ENCODE peak calls at places on chromosomes 7 and 10, in six cellular contexts. J is mammary epithelial cell, H is choroid plexus epithelial cell, D is pancreas, W is fibroblast of villous mesenchyme, S is astrocyte. T is an unnamed sample.

GRCh38 chr7:122532406-122533269 is 166.3 kb downstream of the RNF133 start:
- DNase-seq in H (peak; percentile 47), S (no peak), W (peak; percentile 24), D (no peak), J (no peak), T (no peak)

GRCh38 chr7:41628926-41629325 is 74.0 kb downstream of the INHBA start:
- DNase-seq in J (peak; percentile 71), W (no peak), H (peak; percentile 11), D (no peak), S (peak; percentile 53), T (no peak)

GRCh38 chr10:91316486-91316885 is 93.7 kb upstream of the HECTD2 start:
- DNase-seq in J (no peak), W (no peak), H (no peak), S (no peak), D (no peak), T (no peak)

GRCh38 chr7:42014625-42015412 is 222.2 kb downstream of the GLI3 start:
- DNase-seq in H (peak; percentile 75), S (no peak), J (peak; percentile 32), D (no peak), W (peak; percentile 54), T (no peak)

GRCh38 chr7:102425639-102426267 is 7.6 kb upstream of the ORAI2 start:
- DNase-seq in S (no peak), W (peak; percentile 78), J (no peak), H (peak; percentile 38), D (peak; percentile 60), T (no peak)

GRCh38 chr10:60704480-60704879 is 73.8 kb upstream of the CDK1 start:
- DNase-seq in D (no peak), S (no peak), W (peak; percentile 3), H (peak; percentile 64), J (no peak), T (no peak)

GRCh38 chr7:101315336-101315735 is 6.3 kb downstream of the IFT22 start:
- DNase-seq in W (peak; percentile 40), H (peak; percentile 77), S (peak; percentile 14), J (no peak), D (no peak), T (no peak)

GRCh38 chr10:120581496-120581895 is 124.5 kb downstream of the PLPP4 start:
- DNase-seq in J (no peak), W (no peak), H (no peak), S (no peak), D (no peak), T (no peak)

GRCh38 chr7:83863906-83864305 is 215.0 kb upstream of the SEMA3E start:
- DNase-seq in D (no peak), J (no peak), S (no peak), H (no peak), W (no peak), T (no peak)

GRCh38 chr7:138460176-138460648 is at the start of gene TRIM24:
- DNase-seq in D (no peak), W (no peak), S (peak; percentile 91), H (no peak), J (no peak), T (no peak)

GRCh38 chr10:34476607-34477006 is 338.5 kb downstream of the PARD3 start:
- DNase-seq in S (no peak), H (no peak), J (peak; percentile 32), D (no peak), W (no peak), T (no peak)

GRCh38 chr7:159065151-159065550 is 79.5 kb downstream of the VIPR2 start:
- DNase-seq in W (no peak), H (no peak), J (no peak), S (no peak), D (no peak), T (no peak)

GRCh38 chr10:60951272-60951724 is 7.3 kb upstream of the RHOBTB1 start:
- DNase-seq in J (no peak), H (no peak), W (peak; percentile 92), S (no peak), D (no peak), T (peak; percentile 84)

GRCh38 chr10:84541289-84541637 is 212.9 kb downstream of the CCSER2 start:
- DNase-seq in J (no peak), W (no peak), D (no peak), H (peak; percentile 11), S (no peak), T (no peak)

GRCh38 chr7:125253454-125254182 is 324.0 kb upstream of the POT1 start:
- DNase-seq in H (peak; percentile 3), S (no peak), J (peak; percentile 93), D (no peak), W (no peak), T (no peak)

GRCh38 chr10:115045516-115045915 is 47.6 kb upstream of the ATRNL1 start:
- DNase-seq in D (peak; percentile 37), J (no peak), S (peak; percentile 6), H (peak; percentile 31), W (no peak), T (no peak)

GRCh38 chr10:58621379-58622077 is 108.9 kb downstream of the BICC1 start:
- DNase-seq in S (no peak), D (no peak), H (no peak), W (no peak), J (no peak), T (no peak)

GRCh38 chr10:11898372-11899066 is 75.4 kb downstream of the PROSER2 start:
- DNase-seq in S (no peak), W (peak; percentile 19), H (peak; percentile 56), D (peak; percentile 57), J (peak; percentile 85), T (no peak)

GRCh38 chr10:70892631-70893030 is 4.3 kb upstream of the PCBD1 start:
- DNase-seq in S (no peak), D (no peak), H (no peak), W (no peak), J (no peak), T (no peak)

GRCh38 chr7:110454713-110455112 is 636.2 kb upstream of the LRRN3 start:
- DNase-seq in S (no peak), H (no peak), W (no peak), J (no peak), D (no peak), T (no peak)

GRCh38 chr7:85600425-85600824 is 413.6 kb upstream of the SEMA3D start:
- DNase-seq in H (peak; percentile 31), J (no peak), W (peak; percentile 1), D (no peak), S (no peak), T (no peak)

GRCh38 chr7:90645784-90646183 is 49.7 kb downstream of the CDK14 start:
- DNase-seq in H (no peak), W (no peak), J (no peak), D (no peak), S (no peak), T (peak; percentile 91)

GRCh38 chr10:46225597-46225996 is 61.2 kb upstream of the ANTXRL start:
- DNase-seq in H (no peak), J (no peak), D (no peak), W (no peak), S (no peak), T (no peak)

GRCh38 chr7:123122951-123123350 is 76.8 kb downstream of the SLC13A1 start:
- DNase-seq in S (no peak), J (no peak), W (no peak), D (no peak), H (no peak), T (no peak)

GRCh38 chr7:2045559-2046405 is 187.0 kb downstream of the MAD1L1 start:
- DNase-seq in S (no peak), W (no peak), H (no peak), J (no peak), D (no peak), T (no peak)

GRCh38 chr7:146375155-146375554 is 258.6 kb downstream of the CNTNAP2 start:
- DNase-seq in J (no peak), W (no peak), H (peak; percentile 30), D (no peak), S (no peak), T (peak; percentile 5)

GRCh38 chr7:100888529-100888987 is 957 bp downstream of the UFSP1 start:
- DNase-seq in D (no peak), W (no peak), J (no peak), H (no peak), S (no peak), T (no peak)

GRCh38 chr7:155262010-155262409 is 35.7 kb upstream of the INSIG1 start:
- DNase-seq in W (peak; percentile 8), D (no peak), S (no peak), H (peak; percentile 44), J (no peak), T (no peak)

GRCh38 chr10:6030940-6031339 is 31.2 kb downstream of the IL2RA start:
- DNase-seq in J (no peak), D (no peak), W (no peak), S (no peak), H (no peak), T (no peak)

GRCh38 chr7:134660242-134660785 is 13.7 kb downstream of the BPGM start:
- DNase-seq in W (peak; percentile 43), D (no peak), S (peak; percentile 33), H (no peak), J (no peak), T (no peak)

GRCh38 chr7:155450828-155451521 is 7.0 kb upstream of the EN2 start:
- DNase-seq in W (no peak), D (no peak), S (no peak), H (no peak), J (no peak), T (no peak)

GRCh38 chr10:129964611-129965417 is 740 bp upstream of the EBF3 start:
- DNase-seq in S (no peak), D (no peak), H (no peak), J (no peak), W (no peak), T (no peak)
- H3K4me3 ChIP-seq in S (no peak overlapping the region), D (no peak overlapping the region), H (peak overlapping the region; percentile 42), J (no peak overlapping the region), W (no peak overlapping the region), T (no peak overlapping the region)

GRCh38 chr10:92880233-92880861 is 32.0 kb downstream of the EXOC6 start:
- DNase-seq in S (peak; percentile 34), W (peak; percentile 65), H (peak; percentile 78), J (peak; percentile 17), D (no peak), T (peak; percentile 9)
- TF ChIP-seq CTCF in S (peak; percentile 39), W (peak; percentile 53), H (peak; percentile 62), J (peak; percentile 31), D (no peak), T (peak; percentile 52)

GRCh38 chr10:14478639-14479038 is 147.9 kb upstream of the FRMD4A start:
- DNase-seq in D (peak; percentile 69), J (peak; percentile 47), W (peak; percentile 63), H (peak; percentile 87), S (peak; percentile 86), T (peak; percentile 86)

GRCh38 chr10:14483417-14483816 is 152.7 kb upstream of the FRMD4A start:
- DNase-seq in J (no peak), D (no peak), S (no peak), W (no peak), H (no peak), T (no peak)

GRCh38 chr10:14481752-14482151 is 151.0 kb upstream of the FRMD4A start:
- DNase-seq in D (no peak), W (peak; percentile 48), J (no peak), H (peak; percentile 24), S (peak; percentile 64), T (no peak)

GRCh38 chr10:14478201-14478600 is 147.5 kb upstream of the FRMD4A start:
- DNase-seq in W (no peak), D (no peak), H (no peak), J (no peak), S (no peak), T (no peak)

GRCh38 chr10:14481014-14481413 is 150.3 kb upstream of the FRMD4A start:
- DNase-seq in W (no peak), S (no peak), D (no peak), H (no peak), J (no peak), T (no peak)
- H3K4me3 ChIP-seq in W (no peak overlapping the region), S (no peak overlapping the region), D (no peak overlapping the region), H (no peak overlapping the region), J (no peak overlapping the region), T (no peak overlapping the region)

GRCh38 chr7:98866765-98867164 is 3.0 kb downstream of the TMEM130 start:
- DNase-seq in H (no peak), J (no peak), S (no peak), W (no peak), D (no peak), T (no peak)
- TF ChIP-seq CTCF in H (no peak), J (no peak), S (no peak), W (no peak), D (no peak), T (no peak)

T was measured in retinal pigment epithelial cell.